ENCODE peak calls at places on chromosomes 4 and X, in nine cellular contexts. U is breast epithelium, T is GM23338, Z is prostate gland, I is GM12878, E is suprapubic skin, R is HCT116, K is transverse colon, J is spleen. Q is an unnamed sample.

GRCh38 chr4:85610450-85610849 is 135.5 kb downstream of the ARHGAP24 start:
- DNase-seq in U (no peak), T (no peak), Z (no peak), I (peak), E (no peak), R (no peak), K (no peak), J (no peak), Q (no peak)

GRCh38 chrX:136639506-136640176 is 8.3 kb upstream of the CD40LG start:
- DNase-seq in U (no peak), T (no peak), Z (no peak), I (no peak), E (no peak), R (no peak), K (no peak), J (no peak), Q (peak)

GRCh38 chrX:71236858-71237257 is 13.8 kb downstream of the GJB1 start:
- DNase-seq in U (no peak), T (no peak), Z (no peak), I (no peak), E (no peak), R (no peak), K (no peak), J (no peak), Q (no peak)

GRCh38 chr4:38949416-38950051 is 81.9 kb downstream of the FAM114A1 start:
- DNase-seq in U (no peak), T (no peak), Z (no peak), I (no peak), E (no peak), R (no peak), K (no peak), J (no peak), Q (no peak)

GRCh38 chr4:67809502-67809901 is 55.3 kb upstream of the GNRHR start:
- DNase-seq in U (no peak), T (peak), Z (no peak), I (no peak), E (no peak), R (no peak), K (no peak), J (no peak), Q (no peak)

GRCh38 chrX:121902463-121902862 is 855.1 kb downstream of the GLUD2 start:
- DNase-seq in U (no peak), T (no peak), Z (no peak), I (peak), E (no peak), R (no peak), K (no peak), J (no peak), Q (no peak)

GRCh38 chr4:152390216-152390615 is 145.7 kb downstream of the FBXW7 start:
- DNase-seq in U (no peak), T (no peak), Z (no peak), I (no peak), E (no peak), R (no peak), K (no peak), J (no peak), Q (no peak)

GRCh38 chrX:139388234-139388633 is 142.3 kb upstream of the F9 start:
- DNase-seq in U (no peak), T (peak), Z (no peak), I (no peak), E (no peak), R (no peak), K (no peak), J (no peak), Q (no peak)

GRCh38 chr4:7029921-7030320 is 13.3 kb upstream of the TADA2B start:
- DNase-seq in U (no peak), T (no peak), Z (no peak), I (no peak), E (no peak), R (no peak), K (no peak), J (peak), Q (no peak)

GRCh38 chrX:37912797-37913196 is 65.4 kb upstream of the DYNLT3 start:
- DNase-seq in U (no peak), T (no peak), Z (no peak), I (no peak), E (no peak), R (no peak), K (no peak), J (no peak), Q (no peak)

GRCh38 chrX:111375747-111376146 is 36.2 kb downstream of the DCX start:
- DNase-seq in U (no peak), T (peak), Z (no peak), I (no peak), E (no peak), R (no peak), K (no peak), J (no peak), Q (no peak)

GRCh38 chr4:185235480-185236154 is 26.2 kb downstream of the SNX25 start:
- DNase-seq in U (no peak), T (peak), Z (no peak), I (no peak), E (no peak), R (no peak), K (peak), J (no peak), Q (no peak)

GRCh38 chr4:138978600-138978999 is 37.0 kb upstream of the NOCT start:
- DNase-seq in U (no peak), T (peak), Z (no peak), I (no peak), E (no peak), R (no peak), K (no peak), J (no peak), Q (no peak)

GRCh38 chr4:116726523-116726922 is 358.9 kb downstream of the TRAM1L1 start:
- DNase-seq in U (no peak), T (no peak), Z (no peak), I (no peak), E (no peak), R (no peak), K (no peak), J (no peak), Q (no peak)

GRCh38 chrX:101977091-101977490 is 45.3 kb upstream of the ZMAT1 start:
- DNase-seq in U (no peak), T (no peak), Z (no peak), I (no peak), E (no peak), R (no peak), K (no peak), J (no peak), Q (no peak)

GRCh38 chrX:95382799-95383198 is 1301.8 kb upstream of the DIAPH2 start:
- DNase-seq in U (no peak), T (no peak), Z (peak), I (no peak), E (no peak), R (no peak), K (no peak), J (no peak), Q (no peak)

GRCh38 chr4:107863850-107864371 is 39.2 kb downstream of the SGMS2 start:
- DNase-seq in U (no peak), T (no peak), Z (peak), I (no peak), E (no peak), R (peak), K (peak), J (no peak), Q (no peak)

GRCh38 chrX:116749943-116750342 is 287.2 kb upstream of the CT83 start:
- DNase-seq in U (no peak), T (no peak), Z (peak), I (no peak), E (no peak), R (no peak), K (no peak), J (no peak), Q (no peak)

GRCh38 chr4:146159384-146160058 is 16.0 kb upstream of the LSM6 start:
- DNase-seq in U (no peak), T (no peak), Z (no peak), I (no peak), E (no peak), R (no peak), K (no peak), J (no peak), Q (no peak)

GRCh38 chr4:145619639-145619996 is 433 bp downstream of the MMAA start:
- DNase-seq in U (peak), T (peak), Z (peak), I (peak), E (no peak), R (peak), K (peak), J (peak), Q (no peak)

GRCh38 chrX:69388526-69388925 is 115.6 kb upstream of the NALF2 start:
- DNase-seq in U (peak), T (no peak), Z (peak), I (no peak), E (no peak), R (no peak), K (no peak), J (no peak), Q (no peak)

GRCh38 chr4:155787113-155787710 is 28.4 kb downstream of the GUCY1B1 start:
- DNase-seq in U (no peak), T (peak), Z (peak), I (peak), E (no peak), R (peak), K (no peak), J (no peak), Q (peak)

GRCh38 chr4:7003176-7003878 is 39.8 kb upstream of the TADA2B start:
- DNase-seq in U (no peak), T (no peak), Z (no peak), I (no peak), E (peak), R (no peak), K (no peak), J (no peak), Q (no peak)

GRCh38 chr4:2797545-2798305 is 4.8 kb downstream of the SH3BP2 start:
- DNase-seq in U (no peak), T (no peak), Z (peak), I (no peak), E (peak), R (no peak), K (no peak), J (peak), Q (no peak)

GRCh38 chr4:133145758-133146157 is 3.3 kb upstream of the PCDH10 start:
- DNase-seq in U (no peak), T (peak), Z (no peak), I (no peak), E (no peak), R (no peak), K (no peak), J (no peak), Q (no peak)

GRCh38 chr4:53990641-53991040 is 73.8 kb downstream of the CHIC2 start:
- DNase-seq in U (no peak), T (no peak), Z (no peak), I (no peak), E (no peak), R (no peak), K (no peak), J (no peak), Q (no peak)

GRCh38 chr4:83767017-83767541 is 231.2 kb downstream of the GPAT3 start:
- DNase-seq in U (no peak), T (no peak), Z (no peak), I (no peak), E (no peak), R (no peak), K (no peak), J (no peak), Q (no peak)

GRCh38 chrX:1465261-1466231 is 12.8 kb upstream of the ASMTL start:
- DNase-seq in U (peak), T (no peak), Z (no peak), I (no peak), E (peak), R (no peak), K (no peak), J (peak), Q (no peak)

GRCh38 chrX:129720741-129721140 is 18.0 kb upstream of the XPNPEP2 start:
- DNase-seq in U (no peak), T (no peak), Z (no peak), I (no peak), E (no peak), R (no peak), K (no peak), J (no peak), Q (no peak)

GRCh38 chr4:91502365-91502764 is 801.4 kb upstream of the GRID2 start:
- DNase-seq in U (no peak), T (peak), Z (no peak), I (no peak), E (no peak), R (peak), K (no peak), J (no peak), Q (no peak)

GRCh38 chr4:88786011-88786410 is 88.4 kb upstream of the NAP1L5 start:
- DNase-seq in U (no peak), T (no peak), Z (no peak), I (no peak), E (no peak), R (no peak), K (no peak), J (no peak), Q (no peak)

GRCh38 chr4:121977251-121978168 is 25.6 kb upstream of the TRPC3 start:
- DNase-seq in U (no peak), T (no peak), Z (no peak), I (peak), E (no peak), R (no peak), K (no peak), J (no peak), Q (no peak)

GRCh38 chr4:88391703-88392102 is 13.1 kb downstream of the HERC6 start:
- DNase-seq in U (no peak), T (no peak), Z (no peak), I (no peak), E (no peak), R (no peak), K (no peak), J (no peak), Q (no peak)

GRCh38 chrX:27918799-27919198 is 62.5 kb downstream of the DCAF8L1 start:
- DNase-seq in U (no peak), T (peak), Z (no peak), I (no peak), E (no peak), R (peak), K (peak), J (no peak), Q (no peak)

GRCh38 chrX:51361251-51361650 is 28.6 kb downstream of the NUDT10 start:
- DNase-seq in U (no peak), T (peak), Z (no peak), I (no peak), E (no peak), R (no peak), K (no peak), J (no peak), Q (no peak)

GRCh38 chrX:129316461-129316860 is 206.8 kb downstream of the SMARCA1 start:
- DNase-seq in U (no peak), T (no peak), Z (no peak), I (no peak), E (no peak), R (no peak), K (no peak), J (no peak), Q (no peak)

GRCh38 chr4:90419124-90419711 is 292.0 kb downstream of the CCSER1 start:
- DNase-seq in U (no peak), T (peak), Z (no peak), I (no peak), E (no peak), R (peak), K (no peak), J (no peak), Q (peak)

GRCh38 chr4:4326136-4326535 is 36.1 kb downstream of the ZBTB49 start:
- DNase-seq in U (no peak), T (no peak), Z (no peak), I (no peak), E (peak), R (no peak), K (no peak), J (no peak), Q (no peak)

GRCh38 chrX:48897621-48898306 is at the start of the genes PQBP1 and TIMM17B:
- DNase-seq in U (peak), T (peak), Z (peak), I (peak), E (peak), R (peak), K (peak), J (peak), Q (peak)

GRCh38 chrX:48894891-48895290 is 2.7 kb downstream of the TIMM17B start:
- DNase-seq in U (no peak), T (no peak), Z (no peak), I (no peak), E (no peak), R (no peak), K (no peak), J (no peak), Q (no peak)

GRCh38 chrX:48896611-48897011 is 957 bp downstream of the TIMM17B start:
- DNase-seq in U (no peak), T (peak), Z (no peak), I (no peak), E (no peak), R (no peak), K (no peak), J (peak), Q (no peak)

GRCh38 chrX:48899078-48899410 is 1.3 kb downstream of the PQBP1 start:
- DNase-seq in U (no peak), T (no peak), Z (no peak), I (no peak), E (no peak), R (no peak), K (no peak), J (peak), Q (no peak)

GRCh38 chrX:48897157-48897620 is 379 bp downstream of the TIMM17B start:
- DNase-seq in U (peak), T (peak), Z (peak), I (no peak), E (peak), R (peak), K (peak), J (peak), Q (no peak)
- TF ChIP-seq POLR2AphosphoS5 in U (no peak), T (no peak), Z (peak), I (no peak), E (no peak), R (peak), K (no peak), J (no peak), Q (no peak)

GRCh38 chr4:77877771-77878170 is 15.1 kb downstream of the MRPL1 start:
- DNase-seq in U (no peak), T (peak), Z (no peak), I (no peak), E (no peak), R (no peak), K (no peak), J (no peak), Q (no peak)

GRCh38 chr4:77881460-77882295 is 19.0 kb downstream of the MRPL1 start:
- DNase-seq in U (no peak), T (peak), Z (peak), I (no peak), E (no peak), R (no peak), K (no peak), J (no peak), Q (no peak)

GRCh38 chr4:77877167-77877566 is 14.5 kb downstream of the MRPL1 start:
- DNase-seq in U (no peak), T (peak), Z (no peak), I (no peak), E (no peak), R (no peak), K (no peak), J (no peak), Q (no peak)

GRCh38 chr4:77880784-77881183 is 18.2 kb downstream of the MRPL1 start:
- DNase-seq in U (no peak), T (no peak), Z (peak), I (no peak), E (no peak), R (no peak), K (no peak), J (no peak), Q (no peak)

DNA sequence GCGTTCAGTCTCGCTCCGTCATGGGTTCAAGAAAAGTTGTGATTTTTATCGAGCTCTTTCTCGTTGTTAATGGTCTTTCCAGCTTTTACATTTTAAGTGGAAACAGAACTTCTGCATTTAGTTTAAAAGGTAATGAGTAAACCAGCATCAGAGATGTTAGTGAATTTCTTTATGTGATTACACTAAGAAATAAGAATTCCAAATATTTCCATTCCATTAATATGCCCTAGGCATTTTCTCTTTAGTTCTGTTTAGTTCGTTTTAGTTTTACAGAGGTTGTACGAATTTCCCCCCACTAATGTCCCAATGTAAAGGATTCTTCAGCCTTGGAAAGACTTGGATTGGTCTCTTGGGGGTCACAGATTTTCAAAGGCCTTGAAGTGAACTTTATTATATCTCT is 15.5 kb downstream of the MRPL1 start:
- DNase-seq in U (no peak), T (no peak), Z (no peak), I (no peak), E (no peak), R (no peak), K (no peak), J (no peak), Q (no peak)
- H3K4me3 ChIP-seq in U (no peak), T (no peak), Z (no peak), I (no peak), E (no peak), R (no peak), K (no peak), J (no peak), Q (peak)

GRCh38 chr4:14916554-14917304 is 85.6 kb upstream of the CPEB2 start:
- DNase-seq in U (no peak), T (no peak), Z (no peak), I (peak), E (no peak), R (peak), K (no peak), J (no peak), Q (no peak)
- H3K27ac ChIP-seq in U (peak), T (no peak), Z (no peak), I (no peak), E (peak), R (no peak), K (no peak), J (no peak), Q (no peak)

DNA sequence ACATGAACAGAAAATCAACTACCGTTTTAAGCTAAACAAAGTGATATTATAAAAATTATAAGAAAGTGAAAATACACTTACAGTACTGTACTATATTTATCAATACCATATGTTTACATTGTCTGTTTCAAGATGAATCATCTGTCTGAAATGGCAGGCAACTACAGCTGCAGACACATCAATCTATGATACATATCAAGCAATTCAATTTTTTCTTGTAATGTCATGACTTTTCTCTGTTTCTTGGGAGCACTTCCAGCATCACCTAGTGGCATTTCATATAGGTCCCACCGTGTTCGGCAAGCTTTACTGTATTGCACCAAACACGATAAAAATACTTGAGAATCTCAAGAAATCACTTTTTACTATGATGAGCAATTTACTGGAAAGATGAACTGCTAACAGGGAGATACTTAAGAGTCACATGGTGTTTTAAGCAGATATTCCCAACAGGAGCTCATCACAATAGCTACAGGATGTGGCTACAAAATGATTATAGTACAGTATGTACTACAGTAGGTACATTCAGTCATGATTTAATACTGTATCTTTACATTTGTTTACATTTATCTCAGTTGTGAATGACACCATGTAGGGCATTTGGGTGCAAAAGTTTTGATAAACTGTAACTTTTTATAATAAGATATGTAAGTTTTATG is 207.4 kb downstream of the ADAM29 start:
- DNase-seq in U (no peak), T (no peak), Z (no peak), I (no peak), E (no peak), R (no peak), K (no peak), J (no peak), Q (no peak)
- TF ChIP-seq POLR2AphosphoS5 in U (no peak), T (no peak), Z (no peak), I (no peak), E (no peak), R (no peak), K (no peak), J (no peak), Q (no peak)

DNA sequence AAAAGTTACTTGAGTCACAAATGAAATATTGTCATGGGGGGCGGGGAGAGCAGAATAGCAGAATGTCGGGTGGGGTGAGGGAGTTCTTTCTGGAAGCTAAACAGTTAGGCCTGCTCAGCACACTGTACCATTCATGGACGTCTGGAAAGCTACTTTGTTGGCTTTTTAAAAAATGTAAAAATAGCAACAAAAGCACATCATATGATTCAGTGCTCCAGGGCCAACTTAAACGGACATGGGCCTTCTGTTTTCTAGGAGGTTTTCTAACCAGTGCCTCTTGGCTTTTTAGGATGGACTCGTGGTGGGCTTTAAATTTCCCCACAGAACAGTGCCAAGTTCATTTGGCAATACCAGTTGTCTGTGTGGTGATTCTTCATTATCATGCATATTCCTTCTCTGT is 57.4 kb upstream of the CLCN4 start:
- DNase-seq in U (no peak), T (no peak), Z (no peak), I (no peak), E (no peak), R (no peak), K (no peak), J (no peak), Q (no peak)
- H3K4me3 ChIP-seq in U (no peak), T (no peak), Z (no peak), I (peak), E (no peak), R (no peak), K (no peak), J (peak), Q (no peak)

Q was measured in SK-N-MC.